ENCODE peak calls at places on chromosomes 11 and 22, in seven cellular contexts. F is upper lobe of right lung; T is heart right ventricle; L is adrenal gland; K is MM.1S; I is CD4-positive, alpha-beta T cell; X is OCI-LY7. E is an unnamed sample.
A peak's percentile ranks its signal among the peaks of the same experiment; 100 is the strongest.

GRCh38 chr11:47768090-47768620 is 1.0 kb upstream of the FNBP4 start:
- DNase-seq in L (peak; percentile 51), F (peak; percentile 86), K (peak; percentile 54), I (peak; percentile 4), T (peak; percentile 85), X (peak; percentile 49), E (peak; percentile 39)

GRCh38 chr11:31417816-31418215 is 48.2 kb downstream of the DNAJC24 start:
- DNase-seq in T (no peak), F (no peak), L (no peak), I (no peak), K (no peak), X (no peak), E (no peak)

GRCh38 chr22:49196046-49196511 is 631.6 kb downstream of the BRD1 start:
- DNase-seq in T (no peak), L (no peak), I (no peak), F (no peak), X (no peak), K (no peak), E (no peak)

GRCh38 chr11:58546841-58547240 is 28.8 kb downstream of the LPXN start:
- DNase-seq in F (no peak), L (no peak), X (no peak), K (no peak), I (no peak), T (no peak), E (no peak)

GRCh38 chr11:134508219-134508990 is 96.4 kb upstream of the B3GAT1 start:
- DNase-seq in L (no peak), K (no peak), F (peak; percentile 43), I (no peak), X (no peak), T (no peak), E (no peak)

GRCh38 chr11:88292156-88292844 is 45.2 kb downstream of the CTSC start:
- DNase-seq in I (no peak), F (no peak), L (peak; percentile 53), K (no peak), X (no peak), T (peak; percentile 10), E (no peak)

GRCh38 chr11:11036185-11037161 is 178.6 kb upstream of the ZBED5 start:
- DNase-seq in K (peak; percentile 82), L (no peak), I (no peak), F (no peak), T (peak; percentile 57), X (peak; percentile 76), E (no peak)

GRCh38 chr11:72743321-72744221 is 8.6 kb downstream of the ARAP1 start:
- DNase-seq in L (no peak), T (no peak), X (peak; percentile 85), F (no peak), I (no peak), K (no peak), E (no peak)

GRCh38 chr11:117839234-117839882 is 14.8 kb upstream of the FXYD2 start:
- DNase-seq in F (peak; percentile 39), K (no peak), I (no peak), X (no peak), T (peak; percentile 2), L (no peak), E (no peak)

GRCh38 chr11:65489706-65490310 is 9.0 kb upstream of the MALAT1 start:
- DNase-seq in X (no peak), F (peak; percentile 53), T (peak; percentile 52), K (no peak), L (no peak), I (no peak), E (no peak)

GRCh38 chr22:41976070-41976901 is 7.0 kb downstream of the SEPTIN3 start:
- DNase-seq in F (peak; percentile 76), I (peak; percentile 43), X (no peak), T (no peak), L (peak; percentile 48), K (peak; percentile 45), E (peak; percentile 38)

GRCh38 chr11:2609345-2609744 is 90.4 kb downstream of the KCNQ1OT1 start:
- DNase-seq in T (no peak), K (no peak), L (no peak), F (no peak), I (no peak), X (no peak), E (no peak)

GRCh38 chr11:19345519-19345847 is 104.7 kb upstream of the E2F8 start:
- DNase-seq in I (no peak), L (no peak), X (no peak), T (no peak), F (no peak), K (peak; percentile 77), E (peak; percentile 46)

GRCh38 chr11:35303596-35304392 is 115.6 kb downstream of the SLC1A2 start:
- DNase-seq in I (no peak), K (no peak), X (no peak), L (no peak), T (peak; percentile 41), F (peak; percentile 70), E (no peak)

GRCh38 chr11:26095340-26095739 is 236.6 kb upstream of the ANO3 start:
- DNase-seq in L (no peak), F (no peak), T (no peak), K (no peak), I (no peak), X (no peak), E (no peak)

GRCh38 chr22:47307326-47307725 is 544.9 kb downstream of the TBC1D22A start:
- DNase-seq in K (no peak), I (no peak), L (no peak), F (no peak), X (no peak), T (no peak), E (no peak)

GRCh38 chr22:22042009-22042408 is 59.4 kb upstream of the TOP3B start:
- DNase-seq in T (no peak), L (no peak), K (peak; percentile 75), I (no peak), F (no peak), X (peak; percentile 71), E (no peak)

GRCh38 chr11:45339754-45340519 is 53.8 kb upstream of the SYT13 start:
- DNase-seq in K (peak; percentile 91), L (peak; percentile 91), I (peak; percentile 90), F (peak; percentile 96), X (peak; percentile 90), T (peak; percentile 95), E (peak; percentile 99)

GRCh38 chr11:73680687-73681086 is 34.3 kb downstream of the PLEKHB1 start:
- DNase-seq in X (no peak), L (no peak), I (no peak), K (no peak), F (no peak), T (no peak), E (no peak)

GRCh38 chr11:96736591-96736990 is 346.8 kb downstream of the JRKL start:
- DNase-seq in F (no peak), T (no peak), X (no peak), I (no peak), L (no peak), K (no peak), E (no peak)

GRCh38 chr11:118406599-118407166 is 5.3 kb downstream of the ATP5MG start:
- DNase-seq in X (no peak), T (peak; percentile 18), K (no peak), L (no peak), I (no peak), F (no peak), E (no peak)

GRCh38 chr11:83294208-83294607 is 8.0 kb upstream of the CCDC90B start:
- DNase-seq in I (no peak), L (no peak), X (no peak), T (no peak), K (no peak), F (no peak), E (no peak)
- TF ChIP-seq CTCF in I (no peak), L (no peak), X (no peak), T (no peak), K (no peak), F (no peak), E (no peak)

DNA sequence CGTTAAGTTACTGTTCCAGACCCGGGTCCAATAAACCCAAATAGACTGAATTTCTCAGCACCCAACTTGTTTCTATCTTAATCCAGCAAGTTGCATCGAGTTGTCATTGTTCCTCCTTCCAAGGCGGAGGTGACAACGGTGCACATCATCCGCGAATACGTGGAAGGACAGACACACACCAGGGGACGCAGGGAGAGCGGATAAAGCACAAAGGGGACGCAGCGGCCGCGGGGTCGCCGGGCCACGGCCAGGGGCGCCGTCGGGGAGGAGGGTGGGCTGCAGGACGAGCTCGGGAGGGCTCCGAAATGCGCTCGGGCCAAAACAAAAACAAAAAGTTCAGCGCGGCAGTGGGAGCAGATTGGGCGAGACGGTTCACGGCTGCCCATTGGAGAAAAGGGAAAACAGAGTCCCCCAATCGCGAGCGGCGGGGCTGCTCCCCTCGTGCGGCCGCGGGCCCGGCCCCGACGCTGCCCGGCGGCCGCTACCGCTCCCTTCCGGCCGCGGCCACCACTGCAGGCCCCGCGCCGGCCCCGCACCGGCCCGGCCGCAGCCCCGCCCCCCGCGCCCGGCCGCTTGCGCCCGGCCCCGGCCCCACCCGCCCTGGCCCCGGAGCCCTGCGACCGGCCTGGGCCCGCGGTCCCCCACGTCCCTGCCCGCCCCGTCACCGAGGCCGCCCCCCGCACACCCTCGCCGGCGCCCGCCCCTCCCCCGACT is 518 bp downstream of the KMT5B start:
- DNase-seq in F (peak; percentile 87), I (no peak), X (peak; percentile 80), T (peak; percentile 74), K (peak; percentile 85), L (peak; percentile 66), E (peak; percentile 63)
- TF ChIP-seq CTCF in F (no peak), I (no peak), X (peak; percentile 14), T (no peak), K (no peak), L (no peak), E (peak; percentile 51)

GRCh38 chr11:93740802-93741093 is 547 bp downstream of the TAF1D start:
- DNase-seq in X (peak; percentile 82), T (peak; percentile 44), L (peak; percentile 51), I (peak; percentile 38), F (peak; percentile 81), K (peak; percentile 66), E (peak; percentile 22)
- TF ChIP-seq CTCF in X (peak; percentile 26), T (no peak), L (no peak), I (no peak), F (no peak), K (no peak), E (no peak)

GRCh38 chr22:37732699-37733607 is 36.1 kb downstream of the TRIOBP start:
- DNase-seq in L (no peak), I (no peak), T (no peak), K (no peak), F (no peak), X (no peak), E (no peak)

GRCh38 chr22:37733625-37734401 is 37.0 kb downstream of the TRIOBP start:
- DNase-seq in F (peak; percentile 75), I (no peak), L (no peak), K (no peak), T (no peak), X (no peak), E (no peak)

GRCh38 chr22:37731804-37732471 is 35.1 kb downstream of the TRIOBP start:
- DNase-seq in I (no peak), K (no peak), T (no peak), X (peak; percentile 31), F (no peak), L (no peak), E (no peak)

GRCh38 chr22:37734402-37734700 is 37.5 kb downstream of the TRIOBP start:
- DNase-seq in T (no peak), X (no peak), F (no peak), L (no peak), I (no peak), K (no peak), E (no peak)

DNA sequence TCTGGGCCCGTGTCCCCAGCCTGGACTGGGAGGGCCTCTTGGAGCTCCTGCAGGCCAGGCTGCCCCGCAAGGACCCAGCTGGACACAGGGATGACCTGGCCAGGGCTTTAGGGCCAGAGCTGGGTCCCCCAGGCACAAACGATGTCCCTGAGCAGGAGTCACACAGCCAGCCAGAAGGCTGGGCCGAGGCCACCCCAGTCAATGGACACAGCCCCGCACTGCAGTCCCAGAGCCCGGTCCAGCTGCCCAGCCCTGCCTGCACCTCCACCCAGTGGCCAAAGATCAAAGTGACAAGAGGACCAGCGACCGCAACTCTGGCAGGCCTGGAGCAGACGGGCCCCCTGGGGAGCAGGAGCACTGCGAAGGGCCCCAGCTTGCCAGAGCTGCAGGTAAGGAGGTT is 38.2 kb downstream of the TRIOBP start:
- DNase-seq in F (peak; percentile 80), T (no peak), K (no peak), X (no peak), I (no peak), L (no peak), E (peak; percentile 54)
- TF ChIP-seq CTCF in F (peak; percentile 44), T (no peak), K (no peak), X (no peak), I (no peak), L (peak; percentile 63), E (peak; percentile 57)